ENCODE peak calls at places on chromosomes 4 and X, in four cellular contexts. W is neural progenitor cell; S is activated CD4-positive, alpha-beta memory T cell treated with anti-CD3 and anti-CD28 coated beads, Interleukin-2, amount 10 ng/mL, durations not matched to agents 7 days and 5 days; K is dorsolateral prefrontal cortex. V is an unnamed sample.

GRCh38 chr4:598925-599324 is 22.8 kb upstream of the TMEM271 start:
- DNase-seq in W (no peak), S (no peak), K (no peak), V (no peak)

GRCh38 chrX:40096395-40097091 is 1.2 kb downstream of the BCOR start:
- DNase-seq in W (peak), S (peak), K (no peak), V (peak)

GRCh38 chr4:15778742-15779231 is 659 bp downstream of the CD38 start:
- DNase-seq in W (no peak), S (peak), K (peak), V (peak)

GRCh38 chr4:4519296-4519898 is 22.5 kb downstream of the STX18 start:
- DNase-seq in W (peak), S (no peak), K (no peak), V (no peak)

GRCh38 chr4:7419961-7420660 is 14.6 kb downstream of the PSAPL1 start:
- DNase-seq in W (no peak), S (no peak), K (no peak), V (no peak)

GRCh38 chrX:80335062-80335830 is 85.0 kb upstream of the TENT5D start:
- DNase-seq in W (peak), S (no peak), K (no peak), V (no peak)

GRCh38 chrX:149274516-149275105 is 230.5 kb downstream of the IDS start:
- DNase-seq in W (no peak), S (no peak), K (no peak), V (no peak)

GRCh38 chr4:13328591-13328990 is 155.5 kb downstream of the RAB28 start:
- DNase-seq in W (no peak), S (no peak), K (no peak), V (no peak)

GRCh38 chrX:77899081-77899828 is at the start of gene COX7B:
- DNase-seq in W (peak), S (peak), K (peak), V (peak)

GRCh38 chrX:357693-358471 is 28.8 kb downstream of the PPP2R3B start:
- DNase-seq in W (no peak), S (peak), K (no peak), V (peak)

GRCh38 chr4:15238720-15239119 is 189.1 kb upstream of the C1QTNF7 start:
- DNase-seq in W (peak), S (peak), K (no peak), V (peak)

GRCh38 chrX:85503258-85504158 is 124.0 kb upstream of the POF1B start:
- DNase-seq in W (no peak), S (no peak), K (no peak), V (no peak)

GRCh38 chr4:8495803-8496202 is 55.2 kb downstream of the TRMT44 start:
- DNase-seq in W (no peak), S (no peak), K (no peak), V (peak)

GRCh38 chr4:99856166-99856565 is 38.1 kb downstream of the LAMTOR3 start:
- DNase-seq in W (no peak), S (peak), K (no peak), V (no peak)

GRCh38 chr4:8090312-8090711 is 68.3 kb downstream of the ABLIM2 start:
- DNase-seq in W (no peak), S (no peak), K (no peak), V (no peak)

GRCh38 chr4:180650273-180650672 is 1592.9 kb upstream of the TENM3 start:
- DNase-seq in W (no peak), S (no peak), K (no peak), V (no peak)

GRCh38 chr4:185145572-185145971 is 2.5 kb downstream of the SLC25A4 start:
- DNase-seq in W (no peak), S (no peak), K (peak), V (no peak)

GRCh38 chrX:20547649-20548051 is 280.9 kb upstream of the RPS6KA3 start:
- DNase-seq in W (no peak), S (no peak), K (no peak), V (no peak)

GRCh38 chrX:45750639-45751038 is 550.0 kb upstream of the DIPK2B start:
- DNase-seq in W (no peak), S (no peak), K (no peak), V (no peak)

GRCh38 chr4:72567821-72568620 is 1.0 kb downstream of the ADAMTS3 start:
- DNase-seq in W (peak), S (no peak), K (peak), V (peak)

GRCh38 chr4:77047037-77047436 is 28.8 kb downstream of the CCNI start:
- DNase-seq in W (peak), S (no peak), K (no peak), V (no peak)

GRCh38 chr4:39134674-39135073 is 47.7 kb upstream of the WDR19 start:
- DNase-seq in W (no peak), S (no peak), K (no peak), V (no peak)

GRCh38 chrX:19728915-19729314 is 158.5 kb downstream of the SH3KBP1 start:
- DNase-seq in W (no peak), S (no peak), K (no peak), V (no peak)

GRCh38 chrX:10989386-10989785 is 121.7 kb upstream of the HCCS start:
- DNase-seq in W (peak), S (no peak), K (no peak), V (no peak)

V was measured in DND-41.